ENCODE peak calls at places on chromosomes 2 and 18, in six cellular contexts. U is PC-9, Y is endothelial cell, E is GM23338, O is RWPE2, B is cardiac fibroblast. D is an unnamed sample.

GRCh38 chr18:2218101-2218500 is 353.2 kb downstream of the METTL4 start:
- DNase-seq in E (no peak), U (no peak), O (no peak), B (no peak), Y (no peak), D (no peak)

GRCh38 chr18:8005870-8006269 is 438.8 kb downstream of the PTPRM start:
- DNase-seq in B (no peak), E (no peak), O (no peak), U (no peak), Y (no peak), D (no peak)

GRCh38 chr2:99988567-99988966 is 153.8 kb downstream of the AFF3 start:
- DNase-seq in E (no peak), O (no peak), Y (no peak), U (no peak), B (peak), D (no peak)

GRCh38 chr18:712401-713134 is at the start of gene ENOSF1:
- DNase-seq in O (peak), B (peak), U (peak), Y (peak), E (peak), D (peak)

GRCh38 chr18:46073474-46074331 is 1.6 kb upstream of the PSTPIP2 start:
- DNase-seq in Y (peak), B (peak), O (no peak), U (peak), E (peak), D (peak)

GRCh38 chr18:2979871-2980606 is 32.9 kb downstream of the LPIN2 start:
- DNase-seq in U (no peak), B (peak), E (no peak), O (no peak), Y (no peak), D (peak)

GRCh38 chr2:86368181-86368824 is 30.9 kb upstream of the REEP1 start:
- DNase-seq in Y (peak), O (no peak), E (peak), B (peak), U (peak), D (peak)

GRCh38 chr2:126858436-126858835 is 40.3 kb upstream of the TEX51 start:
- DNase-seq in U (no peak), Y (no peak), O (no peak), B (no peak), E (no peak), D (no peak)

GRCh38 chr2:30408961-30409387 is 38.1 kb upstream of the LCLAT1 start:
- DNase-seq in U (no peak), O (no peak), B (peak), E (no peak), Y (no peak), D (no peak)

GRCh38 chr2:20744366-20745335 is 77.7 kb downstream of the GDF7 start:
- DNase-seq in E (no peak), B (no peak), O (no peak), U (no peak), Y (no peak), D (no peak)

GRCh38 chr2:173124441-173124840 is 48.8 kb downstream of the MAP3K20 start:
- DNase-seq in U (peak), B (peak), O (peak), Y (no peak), E (no peak), D (no peak)
- TF ChIP-seq CTCF in U (no peak), B (no peak), O (no peak), Y (no peak), E (no peak), D (no peak)

DNA sequence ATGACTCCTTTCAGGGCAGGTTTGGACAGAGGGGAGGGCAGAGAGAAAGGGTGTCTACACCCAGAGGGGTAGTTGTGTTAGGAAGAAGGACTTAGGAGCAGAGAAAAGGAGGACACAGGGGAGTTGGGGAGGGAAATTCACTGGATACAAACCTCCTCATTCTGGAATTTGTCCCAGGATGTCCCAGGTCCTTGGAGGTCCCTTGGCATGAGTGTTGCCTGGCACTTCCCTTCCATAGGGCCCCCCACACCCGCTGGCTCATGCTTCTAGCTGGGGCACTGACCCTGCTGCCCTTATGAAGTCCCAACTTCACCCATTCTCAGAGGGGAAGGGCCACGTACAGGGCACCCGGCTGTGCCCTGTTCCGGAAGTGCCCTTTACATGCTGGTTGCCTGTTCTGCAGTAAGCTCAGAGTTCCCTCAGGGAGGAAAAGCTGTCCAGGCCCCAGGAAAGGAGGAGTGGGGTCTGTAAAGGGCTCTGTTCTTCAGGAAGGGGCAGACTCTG is 93.6 kb upstream of the SMAD2 start:
- DNase-seq in B (no peak), E (no peak), O (peak), Y (no peak), U (no peak), D (no peak)
- TF ChIP-seq CTCF in B (no peak), E (no peak), O (peak), Y (no peak), U (peak), D (no peak)

GRCh38 chr2:23457990-23458689 is 73.2 kb downstream of the KLHL29 start:
- DNase-seq in Y (no peak), O (no peak), B (no peak), E (no peak), U (no peak), D (no peak)

GRCh38 chr2:23460983-23461382 is 76.0 kb downstream of the KLHL29 start:
- DNase-seq in O (no peak), B (no peak), E (no peak), Y (no peak), U (no peak), D (no peak)

GRCh38 chr2:23459032-23459431 is 74.1 kb downstream of the KLHL29 start:
- DNase-seq in Y (no peak), B (no peak), U (no peak), E (no peak), O (no peak), D (no peak)

GRCh38 chr2:23456881-23457760 is 72.1 kb downstream of the KLHL29 start:
- DNase-seq in U (no peak), E (no peak), Y (no peak), O (no peak), B (peak), D (no peak)

DNA sequence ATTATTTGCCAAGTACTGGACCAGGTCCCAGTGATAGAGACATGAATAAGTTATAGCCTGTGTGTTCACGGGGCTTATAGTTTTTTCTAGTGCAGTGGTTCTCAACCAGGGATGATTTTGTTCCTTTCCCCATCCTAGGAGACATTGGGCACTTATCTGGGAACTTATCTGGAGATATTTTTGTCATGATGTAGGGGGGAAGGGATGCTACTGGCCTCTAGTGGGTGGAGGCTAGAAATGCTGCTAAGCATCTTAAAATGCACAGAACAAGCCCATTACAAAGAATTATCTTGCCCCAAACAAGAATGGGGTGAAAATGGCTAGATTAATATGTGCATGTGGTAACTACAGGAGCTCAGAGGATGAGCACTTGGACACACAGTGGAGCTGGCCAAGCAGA is 75.2 kb downstream of the KLHL29 start:
- DNase-seq in O (no peak), E (peak), U (no peak), Y (no peak), B (peak), D (no peak)
- TF ChIP-seq CTCF in O (peak), E (peak), U (peak), Y (peak), B (peak), D (peak)

DNA sequence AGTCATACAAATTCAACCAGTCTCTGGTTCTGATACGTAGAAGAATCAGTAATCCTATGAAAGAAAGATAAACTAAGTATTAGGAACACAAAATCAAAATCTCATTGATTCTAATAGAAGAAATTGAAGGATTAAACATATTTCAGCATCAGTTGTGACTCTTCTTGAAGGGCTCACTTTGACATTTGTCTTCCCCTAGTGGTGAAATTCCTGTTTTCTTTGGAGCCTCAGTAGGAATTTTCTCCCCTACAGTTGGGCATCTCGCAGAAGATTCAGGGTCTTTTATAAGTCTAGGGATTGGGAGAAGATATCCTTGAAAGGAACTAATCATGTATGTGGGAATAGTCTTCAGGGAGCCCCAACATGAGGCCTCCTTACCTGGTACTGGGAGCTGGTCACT is 2.8 kb upstream of the CRYGB start:
- DNase-seq in B (no peak), U (no peak), E (peak), Y (no peak), O (no peak), D (no peak)
- TF ChIP-seq CTCF in B (peak), U (no peak), E (peak), Y (peak), O (peak), D (no peak)

DNA sequence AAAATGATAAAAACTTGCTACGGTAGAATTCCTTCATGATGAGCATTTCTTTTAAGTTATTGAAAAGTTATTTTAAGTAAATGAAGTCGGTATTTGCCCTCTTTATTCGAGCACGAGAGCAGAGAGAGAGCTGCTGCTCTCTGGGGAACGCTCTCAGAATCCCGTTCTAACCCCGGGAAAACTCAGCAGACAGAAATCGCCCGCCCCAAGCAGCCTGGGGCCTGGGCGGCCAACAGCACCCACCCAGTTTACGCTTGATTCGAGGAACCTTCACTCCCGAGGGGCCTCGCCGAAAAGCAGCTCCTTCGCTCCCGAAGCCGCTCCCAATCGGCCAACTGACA is 3.5 kb upstream of the OTX1 start:
- DNase-seq in Y (no peak), U (no peak), O (no peak), E (no peak), B (no peak), D (no peak)
- TF ChIP-seq CTCF in Y (no peak), U (no peak), O (no peak), E (no peak), B (no peak), D (no peak)

GRCh38 chr18:42274488-42275137 is 319.6 kb downstream of the PIK3C3 start:
- DNase-seq in U (no peak), Y (peak), O (no peak), E (peak), B (peak), D (no peak)
- TF ChIP-seq CTCF in U (no peak), Y (peak), O (peak), E (peak), B (peak), D (no peak)

GRCh38 chr2:95063401-95063958 is 38.0 kb downstream of the MAL start:
- DNase-seq in U (no peak), Y (no peak), B (no peak), E (no peak), O (no peak), D (no peak)

GRCh38 chr2:95061119-95061512 is 35.6 kb downstream of the MAL start:
- DNase-seq in B (no peak), O (no peak), U (no peak), Y (no peak), E (no peak), D (no peak)

GRCh38 chr2:95061601-95062183 is 36.2 kb downstream of the MAL start:
- DNase-seq in U (no peak), O (no peak), E (no peak), Y (no peak), B (no peak), D (no peak)

GRCh38 chr2:95062247-95062646 is 36.7 kb downstream of the MAL start:
- DNase-seq in B (no peak), O (no peak), Y (no peak), U (no peak), E (no peak), D (no peak)

GRCh38 chr2:95062716-95063400 is 37.4 kb downstream of the MAL start:
- DNase-seq in U (peak), Y (no peak), O (no peak), E (peak), B (no peak), D (no peak)
- TF ChIP-seq CTCF in U (no peak), Y (no peak), O (no peak), E (no peak), B (no peak), D (no peak)

GRCh38 chr18:30889582-30890301 is 152.8 kb downstream of the DSC3 start:
- DNase-seq in B (peak), E (peak), U (peak), Y (peak), O (no peak), D (peak)
- TF ChIP-seq CTCF in B (peak), E (peak), U (no peak), Y (peak), O (peak), D (peak)

DNA sequence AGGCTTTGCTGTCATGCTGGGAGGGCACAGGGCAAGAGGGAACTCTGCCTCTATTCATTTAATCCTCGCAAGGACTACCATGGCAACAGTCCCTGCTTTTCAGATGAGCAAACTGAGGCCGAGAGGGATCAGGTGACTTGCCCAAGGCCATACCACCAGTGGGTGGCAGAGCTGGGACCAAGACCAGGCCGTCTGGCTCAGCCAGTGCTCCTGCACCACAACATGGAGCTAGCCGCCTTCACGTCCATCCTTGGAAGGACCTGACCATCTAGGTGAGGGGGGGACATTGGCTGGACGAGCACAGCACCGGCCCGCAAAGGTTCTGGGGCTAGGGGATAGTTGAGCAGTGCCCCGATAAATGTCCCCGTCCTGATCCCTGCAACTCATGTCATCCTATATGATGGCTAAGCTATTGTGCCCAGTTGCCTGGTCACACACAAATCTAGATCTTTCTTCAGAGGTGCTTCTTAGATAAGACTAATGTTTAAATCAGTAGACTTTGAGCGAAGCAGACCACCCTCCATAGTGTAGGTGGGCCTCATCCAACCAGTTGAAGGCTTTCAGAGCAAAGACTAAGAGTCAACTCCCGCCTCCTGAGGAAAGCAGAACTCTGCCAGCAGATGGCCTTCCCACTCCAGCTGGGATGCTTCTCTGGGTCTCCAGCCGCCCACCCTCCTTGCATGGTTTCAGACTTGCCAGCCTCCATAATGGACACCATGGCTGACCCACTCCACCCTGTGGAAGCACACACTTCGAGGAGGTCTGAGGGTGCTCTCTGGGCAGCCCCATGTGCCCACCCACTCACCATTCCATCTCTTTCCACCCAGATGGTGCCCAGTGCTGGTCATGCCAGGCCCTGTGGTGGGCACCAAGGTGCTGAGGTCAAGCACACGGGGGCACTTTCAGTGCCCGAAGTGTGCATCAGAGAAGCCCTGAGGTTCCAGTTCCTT is 214.8 kb upstream of the RAB6C start:
- DNase-seq in Y (no peak), B (no peak), E (no peak), U (no peak), O (no peak), D (no peak)
- TF ChIP-seq CTCF in Y (no peak), B (no peak), E (no peak), U (no peak), O (no peak), D (no peak)

D was measured in Calu3.